ENCODE peak calls at places on chromosomes 2 and 18, in nine cellular contexts. J is PC-3; P is stimulated activated CD8-positive, alpha-beta memory T cell treated with anti-CD3 and anti-CD28 coated beads, Interleukin-4, amount 100 ng/mL, for 1 hour; N is GM13976; D is AG04449; T is cardiac fibroblast; O is naive thymus-derived CD8-positive, alpha-beta T cell; B is HuH-7; X is M059J. Q is an unnamed sample.

GRCh38 chr18:64132871-64133270 is 16.0 kb downstream of the LINC00305 start:
- DNase-seq in J (no peak), P (no peak), N (no peak), D (no peak), T (no peak), O (no peak), B (no peak), X (no peak), Q (no peak)

GRCh38 chr2:150586858-150587257 is 99.4 kb upstream of the RND3 start:
- DNase-seq in J (peak), P (no peak), N (no peak), D (no peak), T (peak), O (no peak), B (no peak), X (peak), Q (no peak)

GRCh38 chr2:176679306-176679705 is 410.1 kb downstream of the MTX2 start:
- DNase-seq in J (no peak), P (no peak), N (no peak), D (no peak), T (no peak), O (no peak), B (no peak), X (no peak), Q (no peak)

GRCh38 chr2:236162804-236163482 is 5.2 kb downstream of the GBX2 start:
- DNase-seq in J (no peak), P (no peak), N (no peak), D (no peak), T (no peak), O (no peak), B (no peak), X (no peak), Q (no peak)

GRCh38 chr18:39701071-39701783 is 2135.6 kb upstream of the CELF4 start:
- DNase-seq in J (peak), P (no peak), N (no peak), D (no peak), T (no peak), O (no peak), B (no peak), X (peak), Q (no peak)

GRCh38 chr18:32674491-32674890 is 98.3 kb downstream of the KLHL14 start:
- DNase-seq in J (peak), P (no peak), N (no peak), D (no peak), T (no peak), O (no peak), B (no peak), X (no peak), Q (no peak)

GRCh38 chr2:145984541-145984940 is 1464.6 kb upstream of the ZEB2 start:
- DNase-seq in J (peak), P (no peak), N (no peak), D (no peak), T (peak), O (no peak), B (no peak), X (peak), Q (no peak)

GRCh38 chr18:51164327-51165290 is 32.9 kb downstream of the MEX3C start:
- DNase-seq in J (no peak), P (no peak), N (no peak), D (no peak), T (no peak), O (no peak), B (no peak), X (no peak), Q (no peak)

GRCh38 chr2:23207871-23208270 is 177.1 kb upstream of the KLHL29 start:
- DNase-seq in J (no peak), P (no peak), N (no peak), D (no peak), T (no peak), O (no peak), B (no peak), X (no peak), Q (no peak)

GRCh38 chr18:9000736-9001135 is 101.8 kb upstream of the NDUFV2 start:
- DNase-seq in J (no peak), P (no peak), N (no peak), D (no peak), T (peak), O (no peak), B (peak), X (no peak), Q (no peak)

GRCh38 chr2:158912122-158912521 is 56.3 kb upstream of the TANC1 start:
- DNase-seq in J (no peak), P (no peak), N (no peak), D (no peak), T (no peak), O (no peak), B (no peak), X (no peak), Q (no peak)

GRCh38 chr2:58155160-58155778 is 85.9 kb downstream of the FANCL start:
- DNase-seq in J (no peak), P (no peak), N (no peak), D (no peak), T (no peak), O (no peak), B (no peak), X (no peak), Q (no peak)

GRCh38 chr2:147683380-147683779 is 161.4 kb upstream of the ACVR2A start:
- DNase-seq in J (no peak), P (no peak), N (no peak), D (no peak), T (no peak), O (no peak), B (no peak), X (no peak), Q (no peak)

Q was measured in activated T-helper 1 cell treated with Interleukin-2 at 50 U/mL for 16 hours.